ENCODE peak calls at places on chromosomes 16 and 17, in seven cellular contexts. G is effector memory CD4-positive, alpha-beta T cell; R is cardiac muscle cell; B is endodermal cell; I is heart left ventricle; E is tibial nerve; J is HCT116. P is an unnamed sample.

GRCh38 chr17:68290268-68290954 is 516 bp downstream of the SLC16A6 start:
- DNase-seq in I (no peak), R (peak; percentile 38), B (peak; percentile 84), G (peak; percentile 67), E (no peak), J (no peak), P (peak; percentile 77)

GRCh38 chr16:69397821-69398521 is 12.2 kb upstream of the TERF2 start:
- DNase-seq in G (no peak), J (peak; percentile 76), E (peak; percentile 57), B (peak; percentile 87), R (peak; percentile 73), I (peak; percentile 48), P (no peak)

GRCh38 chr17:17052462-17053221 is 10.4 kb downstream of the MPRIP start:
- DNase-seq in I (peak; percentile 25), R (no peak), G (no peak), J (no peak), B (peak; percentile 42), E (no peak), P (peak; percentile 58)

GRCh38 chr17:10881959-10882358 is 44.1 kb upstream of the PIRT start:
- DNase-seq in J (no peak), B (peak; percentile 53), G (no peak), E (no peak), R (no peak), I (no peak), P (no peak)

GRCh38 chr16:58829096-58829495 is 95.0 kb upstream of the GOT2 start:
- DNase-seq in R (no peak), G (no peak), J (no peak), B (no peak), E (no peak), I (no peak), P (no peak)

GRCh38 chr16:1398826-1399581 is 15.5 kb downstream of the UNKL start:
- DNase-seq in J (no peak), B (no peak), I (no peak), R (no peak), E (no peak), G (no peak), P (no peak)

GRCh38 chr16:17509194-17509593 is 38.4 kb upstream of the XYLT1 start:
- DNase-seq in B (no peak), E (no peak), J (no peak), R (no peak), G (no peak), I (no peak), P (no peak)

GRCh38 chr17:71495420-71495819 is 625.4 kb upstream of the SOX9 start:
- DNase-seq in I (no peak), J (no peak), E (no peak), G (no peak), R (no peak), B (no peak), P (no peak)

GRCh38 chr16:83615553-83615952 is 192.2 kb upstream of the HSBP1 start:
- DNase-seq in J (no peak), I (no peak), G (no peak), B (no peak), E (no peak), R (no peak), P (no peak)

GRCh38 chr17:44159519-44160210 is 10.8 kb upstream of the ASB16 start:
- DNase-seq in E (no peak), B (no peak), G (peak; percentile 21), J (no peak), I (no peak), R (peak; percentile 23), P (no peak)

GRCh38 chr16:54345231-54345630 is 58.6 kb upstream of the IRX3 start:
- DNase-seq in J (no peak), G (no peak), B (no peak), E (no peak), R (no peak), I (no peak), P (no peak)

GRCh38 chr17:76586741-76587487 is 1.3 kb upstream of the ST6GALNAC2 start:
- DNase-seq in G (no peak), J (no peak), I (no peak), B (peak; percentile 79), R (peak; percentile 59), E (no peak), P (peak; percentile 66)

GRCh38 chr16:1565083-1565805 is 31.8 kb downstream of the TMEM204 start:
- DNase-seq in I (no peak), G (no peak), B (no peak), J (no peak), R (no peak), E (no peak), P (no peak)

GRCh38 chr17:75853410-75853809 is 1.7 kb downstream of the WBP2 start:
- DNase-seq in I (no peak), B (peak; percentile 52), J (no peak), R (no peak), E (no peak), G (no peak), P (no peak)

GRCh38 chr17:44863254-44863918 is 15.7 kb downstream of the HIGD1B start:
- DNase-seq in B (no peak), E (no peak), R (no peak), G (no peak), I (no peak), J (no peak), P (no peak)

GRCh38 chr17:3697157-3697515 is 1.2 kb upstream of the P2RX5 start:
- DNase-seq in B (no peak), E (no peak), J (no peak), I (no peak), G (no peak), R (no peak), P (no peak)

GRCh38 chr17:60169921-60170817 is 20.4 kb downstream of the CA4 start:
- DNase-seq in B (peak; percentile 46), R (no peak), I (peak; percentile 77), J (no peak), E (no peak), G (no peak), P (no peak)

GRCh38 chr16:28097500-28097899 is 34.0 kb upstream of the GSG1L start:
- DNase-seq in B (no peak), J (no peak), E (no peak), I (no peak), G (no peak), R (no peak), P (peak; percentile 51)

GRCh38 chr17:82645516-82645915 is 2.7 kb downstream of the WDR45B start:
- DNase-seq in B (no peak), J (no peak), G (no peak), E (no peak), R (no peak), I (no peak), P (no peak)

GRCh38 chr17:47315451-47316266 is 8.1 kb upstream of the EFCAB13 start:
- DNase-seq in B (peak; percentile 71), E (peak; percentile 64), R (peak; percentile 73), G (no peak), I (no peak), J (peak; percentile 74), P (no peak)

DNA sequence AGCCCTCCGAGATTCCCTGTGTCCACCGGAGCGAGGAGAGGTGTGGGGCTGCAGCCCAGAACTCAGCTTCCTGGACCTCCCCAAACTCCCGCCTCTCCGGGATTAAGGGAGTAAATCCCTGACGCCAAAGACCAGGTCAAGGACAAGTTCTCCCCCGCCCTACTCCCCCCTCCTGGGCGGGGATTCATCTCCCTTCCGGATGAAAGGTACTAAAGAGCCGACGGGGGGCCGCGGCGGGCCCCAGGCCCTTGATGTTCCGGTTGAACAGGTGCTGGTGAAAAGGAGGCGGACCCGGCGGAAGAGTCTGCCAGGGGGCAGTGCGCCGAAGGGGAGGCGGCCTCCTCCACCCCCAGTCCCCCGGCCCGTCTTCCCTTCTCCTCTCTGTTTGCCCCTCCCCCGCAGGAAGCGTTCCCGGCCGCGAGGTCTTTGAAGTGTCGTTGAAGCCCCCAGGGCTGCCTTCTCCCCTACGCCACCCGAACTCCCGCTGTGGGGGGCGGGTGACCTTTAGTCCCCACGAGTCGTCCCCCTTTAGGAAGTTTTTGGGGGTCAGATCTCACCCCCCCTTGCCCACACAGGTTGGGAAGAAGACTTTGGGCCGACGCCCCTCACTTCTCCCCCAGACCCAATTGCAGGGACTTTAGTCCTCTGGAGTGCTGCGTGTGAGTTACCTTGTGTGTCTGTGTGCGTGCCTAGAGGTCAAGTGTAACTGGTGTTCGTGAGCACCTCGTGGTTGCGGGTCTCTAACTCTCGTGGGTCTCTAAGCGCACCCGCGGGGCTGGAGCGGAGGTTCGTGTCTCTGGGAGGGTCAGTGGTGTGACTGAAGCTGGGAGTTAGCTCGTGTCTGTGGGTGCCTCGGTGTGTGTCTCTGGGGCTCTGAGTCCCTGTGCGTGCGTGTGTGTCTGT is 1.1 kb upstream of the MLLT6 start:
- DNase-seq in B (peak; percentile 100), J (peak; percentile 81), E (peak; percentile 70), I (peak; percentile 89), G (peak; percentile 56), R (peak; percentile 87), P (peak; percentile 96)
- H3K27ac ChIP-seq in B (no peak overlapping the region), J (peak overlapping the region; percentile 99), E (peak overlapping the region; percentile 97), I (peak overlapping the region; percentile 99), G (peak overlapping the region; percentile 92), R (peak overlapping the region; percentile 87), P (peak overlapping the region; percentile 98)

DNA sequence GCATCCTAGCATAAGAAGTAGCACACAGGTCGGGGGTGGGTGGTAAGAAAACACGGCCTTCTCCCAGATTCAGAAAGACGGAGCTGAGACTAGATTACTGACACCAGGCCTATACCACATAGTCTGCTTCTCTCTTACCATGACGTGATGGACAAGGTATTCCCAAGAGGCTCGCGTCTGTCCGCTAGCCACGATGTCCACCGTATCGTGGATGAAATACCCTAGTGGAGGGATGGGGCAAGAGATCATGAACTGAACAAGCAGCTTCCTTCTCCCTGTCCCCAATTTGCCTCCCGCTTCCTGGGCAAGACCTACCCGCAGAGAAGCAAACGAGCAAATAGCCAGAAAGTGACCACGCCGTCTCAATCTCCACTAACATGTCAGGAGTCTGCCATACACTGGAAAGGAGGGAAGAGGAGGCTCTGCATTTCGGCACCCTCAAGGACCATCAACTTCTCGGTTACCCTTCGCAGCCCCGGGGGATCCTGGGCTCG is 820 bp downstream of the TLCD1 start:
- DNase-seq in I (no peak), G (no peak), J (peak; percentile 50), E (no peak), R (no peak), B (no peak), P (no peak)
- H3K4me1 ChIP-seq in I (peaks cover 44% of the 10 kb centered on the region), G (peaks cover 51% of the 10 kb centered on the region), J (peaks cover 83% of the 10 kb centered on the region), E (peaks cover 73% of the 10 kb centered on the region), R (peaks cover 6% of the 10 kb centered on the region), B (peaks cover 6% of the 10 kb centered on the region), P (peaks cover 53% of the 10 kb centered on the region)

DNA sequence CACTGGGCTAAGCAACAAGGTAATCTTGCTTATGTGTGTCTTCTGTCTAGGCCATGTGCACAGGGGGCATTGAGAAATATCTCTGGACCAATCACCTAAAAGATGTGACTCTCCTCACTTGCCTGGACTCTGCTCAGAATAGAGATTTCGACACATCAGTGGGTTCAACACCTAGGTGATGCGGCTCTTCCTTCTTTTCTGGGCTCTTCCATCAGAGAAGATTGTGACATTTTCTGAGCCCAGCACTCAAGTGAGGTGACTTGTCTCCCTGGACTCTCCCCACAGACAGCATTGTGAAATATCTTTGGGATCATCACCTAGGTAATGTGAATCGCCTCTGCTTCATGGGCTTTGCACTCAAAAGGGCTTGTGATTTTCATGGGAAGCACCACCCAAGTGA is 1904.1 kb downstream of the TP53TG3F start:
- DNase-seq in J (no peak), E (no peak), G (no peak), R (no peak), B (no peak), I (no peak), P (no peak)
- H3K9me3 ChIP-seq in J (peaks cover 46% of the 10 kb centered on the region), E (no peaks in the 10 kb centered on the region), G (peaks cover 5% of the 10 kb centered on the region), R (peaks cover 3% of the 10 kb centered on the region), B (peaks cover 80% of the 10 kb centered on the region), I (no peaks in the 10 kb centered on the region), P (no peaks in the 10 kb centered on the region)

GRCh38 chr17:42720996-42721583 is 23.8 kb downstream of the EZH1 start:
- DNase-seq in R (peak; percentile 80), I (no peak), B (no peak), E (peak; percentile 86), G (peak; percentile 2), J (peak; percentile 46), P (no peak)

GRCh38 chr17:42723636-42724035 is 21.2 kb downstream of the EZH1 start:
- DNase-seq in G (no peak), I (no peak), E (no peak), B (no peak), R (no peak), J (no peak), P (no peak)

GRCh38 chr17:42725143-42725542 is 19.7 kb downstream of the EZH1 start:
- DNase-seq in B (no peak), J (no peak), I (no peak), G (no peak), E (no peak), R (no peak), P (no peak)
- H3K27ac ChIP-seq in B (no peak overlapping the region), J (no peak overlapping the region), I (no peak overlapping the region), G (no peak overlapping the region), E (no peak overlapping the region), R (no peak overlapping the region), P (no peak overlapping the region)